ENCODE peak calls at places on chromosomes 11 and 22, in five cellular contexts. Y, Q, H, F and U are unnamed samples. For H3K27me3, the result is how much of the 10 kb centered on the place peaks cover.

GRCh38 chr22:29172216-29172615 is 33.5 kb upstream of the EMID1 start:
- DNase-seq in F (no peak), Q (no peak), H (no peak), Y (no peak), U (no peak)

GRCh38 chr22:46382524-46382923 is 47.0 kb downstream of the TRMU start:
- DNase-seq in H (no peak), F (no peak), Y (no peak), Q (no peak), U (no peak)

GRCh38 chr11:23520226-23520960 is 660.1 kb upstream of the CCDC179 start:
- DNase-seq in F (no peak), Y (no peak), H (no peak), Q (no peak), U (no peak)

GRCh38 chr22:24437091-24437490 is 9.7 kb downstream of the ADORA2A start:
- DNase-seq in Y (no peak), F (no peak), Q (no peak), H (no peak), U (no peak)

GRCh38 chr22:47366026-47366767 is 603.7 kb downstream of the TBC1D22A start:
- DNase-seq in Y (no peak), Q (no peak), H (no peak), F (no peak), U (no peak)

GRCh38 chr11:14578551-14578956 is 58.4 kb upstream of the PSMA1 start:
- DNase-seq in Y (no peak), H (no peak), Q (no peak), F (peak), U (peak)

GRCh38 chr11:76147106-76147735 is 59.1 kb downstream of the WNT11 start:
- DNase-seq in Q (no peak), F (no peak), Y (peak), H (no peak), U (no peak)

GRCh38 chr11:27933992-27934829 is 173.7 kb downstream of the KIF18A start:
- DNase-seq in F (peak), H (no peak), Q (peak), Y (peak), U (peak)

GRCh38 chr11:61685611-61685955 is 5.4 kb downstream of the DAGLA start:
- DNase-seq in F (no peak), Q (no peak), H (no peak), Y (no peak), U (no peak)

GRCh38 chr11:2248762-2249161 is 21.6 kb downstream of the ASCL2 start:
- DNase-seq in H (no peak), Q (no peak), F (no peak), Y (no peak), U (no peak)

GRCh38 chr11:8256271-8257002 is 7.2 kb downstream of the LMO1 start:
- DNase-seq in F (no peak), H (no peak), Q (no peak), Y (peak), U (no peak)

GRCh38 chr11:93131709-93132108 is 66.1 kb downstream of the SLC36A4 start:
- DNase-seq in F (peak), H (peak), Y (no peak), Q (no peak), U (no peak)

GRCh38 chr22:28801845-28802594 is 1.7 kb upstream of the XBP1 start:
- DNase-seq in F (peak), H (no peak), Y (no peak), Q (no peak), U (no peak)

GRCh38 chr11:79045018-79045787 is 395.6 kb downstream of the TENM4 start:
- DNase-seq in H (peak), Y (no peak), Q (no peak), F (no peak), U (no peak)

GRCh38 chr22:29306175-29306829 is at the start of gene GAS2L1:
- DNase-seq in H (peak), F (peak), Q (peak), Y (peak), U (peak)

GRCh38 chr11:117931971-117932370 is 2.8 kb upstream of the TMPRSS13 start:
- DNase-seq in F (no peak), Q (no peak), H (no peak), Y (no peak), U (no peak)

GRCh38 chr22:36377022-36377631 is 10.6 kb downstream of the MYH9 start:
- DNase-seq in Q (no peak), Y (no peak), F (no peak), H (no peak), U (no peak)

GRCh38 chr11:28962492-28962891 is 854.3 kb downstream of the METTL15 start:
- DNase-seq in Y (no peak), F (no peak), Q (no peak), H (no peak), U (no peak)

GRCh38 chr11:112279901-112280267 is 19.2 kb upstream of the PLET1 start:
- DNase-seq in Q (no peak), Y (peak), F (peak), H (peak), U (no peak)

GRCh38 chr11:19370100-19370861 is 129.5 kb upstream of the E2F8 start:
- DNase-seq in Y (no peak), F (peak), H (no peak), Q (no peak), U (peak)

GRCh38 chr11:10304495-10305261 is at the start of gene ADM:
- DNase-seq in Y (peak), F (peak), H (peak), Q (peak), U (no peak)

GRCh38 chr11:114399903-114400221 is 449 bp downstream of the C11orf71 start:
- DNase-seq in H (peak), F (no peak), Q (no peak), Y (peak), U (no peak)

GRCh38 chr11:61533401-61533800 is 24.9 kb downstream of the LRRC10B start:
- DNase-seq in H (no peak), F (no peak), Y (no peak), Q (no peak), U (no peak)

GRCh38 chr11:70319694-70320093 is 49.2 kb downstream of the PPFIA1 start:
- DNase-seq in H (peak), Y (no peak), Q (no peak), F (peak), U (no peak)

GRCh38 chr22:43262990-43263644 is 76.2 kb upstream of the TTLL12 start:
- DNase-seq in Y (no peak), H (no peak), F (no peak), Q (no peak), U (peak)

GRCh38 chr11:6755953-6756347 is 15.8 kb downstream of the OR2AG2 start:
- DNase-seq in Y (no peak), H (no peak), F (no peak), Q (no peak), U (no peak)

GRCh38 chr11:29826878-29827277 is 190.0 kb downstream of the KCNA4 start:
- DNase-seq in H (no peak), F (no peak), Y (no peak), Q (no peak), U (no peak)

GRCh38 chr22:38176170-38176741 is 5.4 kb downstream of the PLA2G6 start:
- DNase-seq in Y (no peak), F (peak), Q (no peak), H (no peak), U (peak)

GRCh38 chr11:125429174-125429707 is 66.8 kb downstream of the FEZ1 start:
- DNase-seq in Q (peak), H (peak), F (peak), Y (peak), U (peak)

GRCh38 chr11:77454867-77455655 is 18.8 kb downstream of the PAK1 start:
- DNase-seq in Y (no peak), F (no peak), H (no peak), Q (no peak), U (no peak)

GRCh38 chr22:35548762-35549106 is 8.1 kb downstream of the RASD2 start:
- DNase-seq in H (peak), Y (no peak), F (no peak), Q (no peak), U (no peak)

GRCh38 chr11:5610446-5610845 is 14.0 kb downstream of the TRIM6 start:
- DNase-seq in H (no peak), Y (no peak), F (no peak), Q (no peak), U (no peak)

GRCh38 chr22:23182289-23183106 is 2.2 kb downstream of the BCR start:
- DNase-seq in Y (no peak), F (peak), H (peak), Q (no peak), U (peak)

GRCh38 chr22:35044607-35045390 is 21.2 kb upstream of the ISX start:
- DNase-seq in Y (no peak), F (no peak), Q (no peak), H (no peak), U (no peak)

GRCh38 chr11:119316017-119316728 is 757 bp downstream of the MCAM start:
- DNase-seq in H (peak), F (peak), Q (no peak), Y (no peak), U (no peak)
- H3K27me3 ChIP-seq in H (under half), F (under half), Q (under half), Y (under half), U (under half)

DNA sequence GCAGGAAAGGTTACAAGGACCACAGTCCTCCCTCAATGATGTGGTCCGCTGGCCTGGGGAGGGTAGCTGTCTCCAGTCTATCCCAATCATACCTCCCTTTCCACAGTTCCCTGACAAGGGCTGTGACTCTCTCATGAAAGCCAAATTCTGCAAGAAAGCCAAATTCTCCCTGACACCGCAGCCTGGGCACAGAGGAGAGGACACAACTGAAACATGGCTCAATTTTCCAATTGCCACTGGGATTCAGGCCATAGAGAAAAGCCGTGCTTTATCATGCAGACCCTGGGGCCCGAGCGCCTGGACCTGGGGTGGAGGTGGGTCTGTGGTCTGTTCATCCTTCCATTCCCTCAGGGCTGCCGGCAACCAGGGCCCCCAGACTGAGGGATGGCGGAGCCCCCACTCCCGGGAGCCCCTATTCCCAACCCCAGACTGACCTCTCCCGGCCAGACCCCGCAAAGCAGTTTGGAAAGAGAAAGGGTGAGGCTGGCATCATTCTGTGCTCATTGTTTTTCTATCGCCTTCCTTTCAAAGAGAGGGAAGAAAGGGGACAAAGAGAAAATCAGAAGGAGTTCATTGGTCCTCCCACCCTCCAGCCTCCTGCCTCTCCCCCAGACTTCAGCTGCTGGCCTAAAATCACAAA is 239.5 kb downstream of the BUD13 start:
- DNase-seq in Q (no peak), Y (no peak), H (peak), F (no peak), U (no peak)
- H2AFZ ChIP-seq in Q (no peak), Y (no peak), H (peak), F (no peak), U (no peak)

GRCh38 chr11:44308256-44308922 is 1.6 kb downstream of the ALX4 start:
- DNase-seq in F (no peak), Q (no peak), H (no peak), Y (no peak), U (no peak)
- H3K27me3 ChIP-seq in F (half or more), Q (under half), H (half or more), Y (half or more), U (half or more)

DNA sequence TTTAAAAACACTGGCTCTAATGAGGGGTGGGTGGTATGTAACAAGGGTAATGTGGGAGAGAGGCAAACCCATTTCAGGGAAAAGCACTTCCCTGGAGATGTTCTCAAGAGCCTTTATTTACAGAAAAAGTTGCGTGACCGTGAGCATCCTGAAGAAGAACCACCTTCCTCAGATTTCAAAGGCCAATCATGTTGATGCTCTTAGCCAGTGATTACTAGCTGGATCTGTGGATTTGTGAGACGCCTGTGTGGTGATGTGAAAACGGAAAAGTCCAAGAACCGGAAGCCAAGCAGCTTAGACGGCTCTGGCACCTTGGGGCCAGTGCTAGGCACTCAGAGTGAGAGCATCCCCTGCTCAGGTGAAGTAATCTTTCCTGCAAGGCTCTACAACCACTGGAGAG is 12.6 kb upstream of the UBASH3B start:
- DNase-seq in Y (no peak), Q (no peak), H (no peak), F (no peak), U (peak)
- H2AFZ ChIP-seq in Y (no peak), Q (peak), H (no peak), F (peak), U (peak)

GRCh38 chr11:64520013-64520412 is 71.0 kb upstream of the SLC22A12 start:
- DNase-seq in Y (no peak), H (no peak), F (no peak), Q (no peak), U (no peak)

GRCh38 chr11:64522036-64522435 is 69.0 kb upstream of the SLC22A12 start:
- DNase-seq in Y (no peak), H (no peak), Q (no peak), F (no peak), U (no peak)

GRCh38 chr11:64524534-64525042 is 66.4 kb upstream of the SLC22A12 start:
- DNase-seq in H (no peak), Y (no peak), Q (no peak), F (no peak), U (no peak)

GRCh38 chr11:64523456-64524187 is 67.4 kb upstream of the SLC22A12 start:
- DNase-seq in H (no peak), Q (no peak), F (no peak), Y (no peak), U (no peak)

GRCh38 chr11:64522843-64523242 is 68.2 kb upstream of the SLC22A12 start:
- DNase-seq in Q (no peak), F (no peak), H (no peak), Y (no peak), U (no peak)
- H3K27me3 ChIP-seq in Q (under half), F (under half), H (under half), Y (under half), U (under half)

GRCh38 chr11:86218125-86219081 is 26.1 kb upstream of the EED start:
- DNase-seq in H (peak), F (peak), Q (peak), Y (peak), U (peak)

GRCh38 chr11:86210898-86211297 is 33.7 kb upstream of the EED start:
- DNase-seq in F (no peak), H (no peak), Y (no peak), Q (no peak), U (no peak)

GRCh38 chr11:86211619-86212018 is 32.9 kb upstream of the EED start:
- DNase-seq in H (no peak), F (no peak), Q (no peak), Y (no peak), U (no peak)

GRCh38 chr11:86212212-86212611 is 32.3 kb upstream of the EED start:
- DNase-seq in Q (no peak), Y (no peak), F (no peak), H (no peak), U (no peak)

GRCh38 chr11:86214710-86215109 is 29.8 kb upstream of the EED start:
- DNase-seq in F (no peak), H (no peak), Y (no peak), Q (no peak), U (no peak)
- H2AFZ ChIP-seq in F (no peak), H (no peak), Y (no peak), Q (no peak), U (no peak)

DNA sequence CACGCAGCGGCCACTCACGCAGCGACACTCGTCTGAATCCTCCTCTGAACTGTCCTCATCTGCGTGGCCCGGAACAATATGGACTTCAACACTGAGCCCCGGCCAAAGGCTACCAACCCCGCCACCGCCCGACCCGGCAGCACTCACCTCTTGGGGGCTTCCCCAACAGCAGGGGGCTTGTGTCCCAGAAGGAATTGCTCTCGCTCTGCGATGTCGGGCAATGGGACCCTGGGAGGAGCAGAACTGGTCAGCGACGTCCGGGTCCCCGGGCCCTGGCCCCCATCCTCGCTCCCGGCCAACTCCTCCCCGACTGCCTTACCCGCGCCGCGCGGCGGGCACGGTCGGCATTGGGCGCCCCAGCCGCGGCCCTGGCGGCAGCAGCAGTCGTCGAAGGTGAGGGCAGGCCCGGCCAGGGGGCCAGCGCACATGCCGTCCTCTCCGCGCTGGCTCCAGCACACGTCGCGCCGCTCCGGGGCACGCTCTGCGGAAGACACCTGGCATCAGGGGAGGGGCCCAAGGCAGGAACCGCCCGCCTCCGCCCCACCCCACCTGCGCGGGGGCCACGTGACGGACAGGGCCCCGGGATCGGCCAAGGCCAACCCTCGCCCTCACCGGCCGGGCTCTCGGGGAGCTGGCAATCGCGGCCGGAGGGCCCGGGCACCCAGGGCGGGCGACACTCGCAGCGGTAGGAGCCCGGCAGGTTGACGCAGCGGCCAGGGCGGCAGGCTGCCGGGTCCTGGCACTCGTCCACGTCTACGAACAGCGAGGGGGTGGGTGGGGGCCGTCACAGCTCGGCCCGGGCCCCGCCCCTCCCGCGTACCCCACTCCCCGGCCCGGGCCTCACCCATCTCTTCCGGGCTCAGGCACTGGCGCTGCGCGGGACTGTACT is 14.8 kb downstream of the SCYL1 start:
- DNase-seq in F (no peak), Y (peak), H (peak), Q (peak), U (no peak)
- H3K27me3 ChIP-seq in F (under half), Y (under half), H (half or more), Q (under half), U (under half)

GRCh38 chr11:36132940-36133339 is 156.3 kb downstream of the COMMD9 start:
- DNase-seq in Q (no peak), Y (no peak), F (no peak), H (no peak), U (no peak)

GRCh38 chr11:36129955-36130354 is 159.3 kb downstream of the COMMD9 start:
- DNase-seq in Q (no peak), Y (no peak), H (no peak), F (no peak), U (no peak)

GRCh38 chr11:36131719-36132349 is 157.4 kb downstream of the COMMD9 start:
- DNase-seq in Q (no peak), F (peak), Y (peak), H (peak), U (no peak)

GRCh38 chr11:36127550-36127949 is 161.7 kb downstream of the COMMD9 start:
- DNase-seq in F (no peak), Y (no peak), H (no peak), Q (no peak), U (no peak)

GRCh38 chr11:36130401-36130800 is 158.8 kb downstream of the COMMD9 start:
- DNase-seq in F (no peak), H (no peak), Q (no peak), Y (no peak), U (no peak)
- H2AFZ ChIP-seq in F (no peak), H (no peak), Q (no peak), Y (no peak), U (no peak)

GRCh38 chr22:49361164-49361563 is 466.5 kb downstream of the BRD1 start:
- DNase-seq in F (no peak), Q (no peak), Y (no peak), H (no peak), U (no peak)
- H3K27me3 ChIP-seq in F (under half), Q (half or more), Y (under half), H (under half), U (under half)